ENCODE peak calls at places on chromosomes 12 and 14, in six cellular contexts. S is stomach, C is HCEC 1CT, R is DMS 273 treated with DMSO at 0.1 percent for 48 hours, H is hippocampal formation, W is GOT3. X is an unnamed sample.

GRCh38 chr12:108611884-108612415 is 14.1 kb upstream of the TMEM119 start:
- DNase-seq in W (no peak), R (no peak), C (peak; percentile 91), S (no peak), H (no peak), X (no peak)

GRCh38 chr14:66395300-66395699 is 90.9 kb upstream of the CCDC196 start:
- DNase-seq in W (no peak), S (no peak), R (no peak), C (no peak), H (no peak), X (no peak)

GRCh38 chr14:66476964-66477363 is 9.2 kb upstream of the CCDC196 start:
- DNase-seq in R (peak; percentile 5), S (no peak), H (no peak), W (no peak), C (peak; percentile 59), X (no peak)

GRCh38 chr12:116201908-116202307 is 75.6 kb downstream of the MED13L start:
- DNase-seq in S (no peak), W (no peak), C (peak; percentile 62), R (no peak), H (no peak), X (no peak)

GRCh38 chr12:113373966-113374365 is 15.6 kb downstream of the PLBD2 start:
- DNase-seq in H (no peak), R (no peak), W (no peak), S (no peak), C (no peak), X (no peak)

GRCh38 chr14:22928237-22929103 is 706 bp downstream of the PRMT5 start:
- DNase-seq in R (no peak), W (no peak), S (no peak), H (no peak), C (no peak), X (no peak)

GRCh38 chr12:122909442-122910288 is 13.7 kb upstream of the VPS37B start:
- DNase-seq in W (no peak), H (peak; percentile 79), R (peak; percentile 23), C (no peak), S (no peak), X (peak; percentile 64)

GRCh38 chr12:54394281-54394719 is 9.8 kb upstream of the ZNF385A start:
- DNase-seq in R (no peak), S (peak; percentile 56), W (no peak), H (peak; percentile 20), C (peak; percentile 50), X (peak; percentile 22)

GRCh38 chr12:128339121-128339520 is 72.2 kb downstream of the TMEM132C start:
- DNase-seq in C (no peak), R (no peak), H (no peak), W (no peak), S (no peak), X (no peak)

GRCh38 chr12:113241191-113242017 is 20.1 kb downstream of the TPCN1 start:
- DNase-seq in C (peak; percentile 93), S (peak; percentile 36), W (no peak), H (peak; percentile 55), R (peak; percentile 76), X (no peak)

GRCh38 chr14:100755649-100756048 is 29.0 kb downstream of the DLK1 start:
- DNase-seq in R (no peak), S (no peak), H (no peak), W (no peak), C (peak; percentile 52), X (no peak)

GRCh38 chr12:91053951-91054715 is 3.7 kb downstream of the KERA start:
- DNase-seq in W (no peak), C (peak; percentile 59), H (no peak), S (no peak), R (no peak), X (no peak)

GRCh38 chr14:26794731-26795130 is 196.9 kb upstream of the NOVA1 start:
- DNase-seq in W (no peak), S (no peak), H (no peak), R (no peak), C (peak; percentile 42), X (no peak)

GRCh38 chr12:16619537-16619936 is 13.6 kb upstream of the LMO3 start:
- DNase-seq in H (no peak), R (no peak), W (no peak), C (no peak), S (no peak), X (no peak)

GRCh38 chr14:34616360-34616759 is 13.6 kb downstream of the SNX6 start:
- DNase-seq in H (no peak), S (no peak), W (no peak), C (no peak), R (no peak), X (no peak)